ENCODE peak calls at places on chromosome 22, in four cellular contexts. One of them, this sample, is unnamed.

GRCh38 chr22:44274918-44275665 is 37.7 kb downstream of the SHISAL1 start:
- DNase-seq in fibroblast of the aortic adventitia: no peak
- DNase-seq in hepatocyte: no peak
- DNase-seq in A673: no peak
- DNase-seq in this sample: no peak

GRCh38 chr22:31646186-31647019 is 15.6 kb downstream of the PISD start:
- DNase-seq in fibroblast of the aortic adventitia: peak
- DNase-seq in hepatocyte: peak
- DNase-seq in A673: no peak
- DNase-seq in this sample: peak

GRCh38 chr22:44693756-44694155 is 8.2 kb upstream of the PRR5 start:
- DNase-seq in fibroblast of the aortic adventitia: no peak
- DNase-seq in hepatocyte: no peak
- DNase-seq in A673: no peak
- DNase-seq in this sample: no peak

GRCh38 chr22:44883011-44883421 is 126.8 kb downstream of the PHF21B start:
- DNase-seq in fibroblast of the aortic adventitia: no peak
- DNase-seq in hepatocyte: no peak
- DNase-seq in A673: no peak
- DNase-seq in this sample: no peak

GRCh38 chr22:45496451-45496941 is 6.2 kb upstream of the FBLN1 start:
- DNase-seq in fibroblast of the aortic adventitia: peak
- DNase-seq in hepatocyte: no peak
- DNase-seq in A673: no peak
- DNase-seq in this sample: no peak

GRCh38 chr22:39927544-39927943 is 26.7 kb downstream of the GRAP2 start:
- DNase-seq in fibroblast of the aortic adventitia: no peak
- DNase-seq in hepatocyte: no peak
- DNase-seq in A673: no peak
- DNase-seq in this sample: no peak

GRCh38 chr22:31442768-31443489 is 43.5 kb downstream of the DRG1 start:
- DNase-seq in fibroblast of the aortic adventitia: no peak
- DNase-seq in hepatocyte: no peak
- DNase-seq in A673: no peak
- DNase-seq in this sample: no peak

GRCh38 chr22:37483594-37484114 is 2.5 kb downstream of the MFNG start:
- DNase-seq in fibroblast of the aortic adventitia: peak
- DNase-seq in hepatocyte: no peak
- DNase-seq in A673: no peak
- DNase-seq in this sample: no peak

GRCh38 chr22:36077261-36077660 is 48.6 kb upstream of the RBFOX2 start:
- DNase-seq in fibroblast of the aortic adventitia: peak
- DNase-seq in hepatocyte: no peak
- DNase-seq in A673: no peak
- DNase-seq in this sample: no peak

GRCh38 chr22:37313376-37314314 is 31.3 kb downstream of the CYTH4 start:
- DNase-seq in fibroblast of the aortic adventitia: peak
- DNase-seq in hepatocyte: no peak
- DNase-seq in A673: no peak
- DNase-seq in this sample: no peak

GRCh38 chr22:21032037-21032842 is at the start of gene SLC7A4:
- DNase-seq in fibroblast of the aortic adventitia: no peak
- DNase-seq in hepatocyte: peak
- DNase-seq in A673: no peak
- DNase-seq in this sample: no peak

GRCh38 chr22:38728899-38729796 is 23.4 kb downstream of the GTPBP1 start:
- DNase-seq in fibroblast of the aortic adventitia: no peak
- DNase-seq in hepatocyte: no peak
- DNase-seq in A673: no peak
- DNase-seq in this sample: no peak

GRCh38 chr22:45008853-45009751 is 703 bp downstream of the PHF21B start:
- DNase-seq in fibroblast of the aortic adventitia: no peak
- DNase-seq in hepatocyte: peak
- DNase-seq in A673: peak
- DNase-seq in this sample: no peak

GRCh38 chr22:35258144-35258988 is 1.1 kb downstream of the HMGXB4 start:
- DNase-seq in fibroblast of the aortic adventitia: peak
- DNase-seq in hepatocyte: peak
- DNase-seq in A673: peak
- DNase-seq in this sample: no peak

GRCh38 chr22:39512026-39512425 is 8.3 kb upstream of the ATF4 start:
- DNase-seq in fibroblast of the aortic adventitia: no peak
- DNase-seq in hepatocyte: no peak
- DNase-seq in A673: no peak
- DNase-seq in this sample: no peak

GRCh38 chr22:29330753-29331152 is 15.3 kb upstream of the RASL10A start:
- DNase-seq in fibroblast of the aortic adventitia: peak
- DNase-seq in hepatocyte: no peak
- DNase-seq in A673: no peak
- DNase-seq in this sample: no peak

GRCh38 chr22:39991164-39991860 is 3.4 kb upstream of the FAM83F start:
- DNase-seq in fibroblast of the aortic adventitia: no peak
- DNase-seq in hepatocyte: no peak
- DNase-seq in A673: no peak
- DNase-seq in this sample: no peak

GRCh38 chr22:47419239-47419638 is 656.8 kb downstream of the TBC1D22A start:
- DNase-seq in fibroblast of the aortic adventitia: no peak
- DNase-seq in hepatocyte: no peak
- DNase-seq in A673: no peak
- DNase-seq in this sample: no peak

GRCh38 chr22:45159652-45160462 is 3.9 kb upstream of the NUP50 start:
- DNase-seq in fibroblast of the aortic adventitia: peak
- DNase-seq in hepatocyte: peak
- DNase-seq in A673: peak
- DNase-seq in this sample: no peak

GRCh38 chr22:44411226-44412135 is 86.6 kb downstream of the RTL6 start:
- DNase-seq in fibroblast of the aortic adventitia: no peak
- DNase-seq in hepatocyte: peak
- DNase-seq in A673: no peak
- DNase-seq in this sample: no peak

GRCh38 chr22:36334081-36334831 is 53.5 kb downstream of the MYH9 start:
- DNase-seq in fibroblast of the aortic adventitia: no peak
- DNase-seq in hepatocyte: no peak
- DNase-seq in A673: no peak
- DNase-seq in this sample: no peak

GRCh38 chr22:41868556-41868955 is 35.7 kb downstream of the SREBF2 start:
- DNase-seq in fibroblast of the aortic adventitia: no peak
- DNase-seq in hepatocyte: no peak
- DNase-seq in A673: no peak
- DNase-seq in this sample: no peak

GRCh38 chr22:46355369-46355995 is 20.0 kb downstream of the TRMU start:
- DNase-seq in fibroblast of the aortic adventitia: peak
- DNase-seq in hepatocyte: peak
- DNase-seq in A673: peak
- DNase-seq in this sample: peak

GRCh38 chr22:46721716-46722115 is 16.3 kb downstream of the CERK start:
- DNase-seq in fibroblast of the aortic adventitia: no peak
- DNase-seq in hepatocyte: peak
- DNase-seq in A673: no peak
- DNase-seq in this sample: no peak

GRCh38 chr22:32106930-32107329 is 52.2 kb downstream of the C22orf42 start:
- DNase-seq in fibroblast of the aortic adventitia: peak
- DNase-seq in hepatocyte: peak
- DNase-seq in A673: peak
- DNase-seq in this sample: no peak

DNA sequence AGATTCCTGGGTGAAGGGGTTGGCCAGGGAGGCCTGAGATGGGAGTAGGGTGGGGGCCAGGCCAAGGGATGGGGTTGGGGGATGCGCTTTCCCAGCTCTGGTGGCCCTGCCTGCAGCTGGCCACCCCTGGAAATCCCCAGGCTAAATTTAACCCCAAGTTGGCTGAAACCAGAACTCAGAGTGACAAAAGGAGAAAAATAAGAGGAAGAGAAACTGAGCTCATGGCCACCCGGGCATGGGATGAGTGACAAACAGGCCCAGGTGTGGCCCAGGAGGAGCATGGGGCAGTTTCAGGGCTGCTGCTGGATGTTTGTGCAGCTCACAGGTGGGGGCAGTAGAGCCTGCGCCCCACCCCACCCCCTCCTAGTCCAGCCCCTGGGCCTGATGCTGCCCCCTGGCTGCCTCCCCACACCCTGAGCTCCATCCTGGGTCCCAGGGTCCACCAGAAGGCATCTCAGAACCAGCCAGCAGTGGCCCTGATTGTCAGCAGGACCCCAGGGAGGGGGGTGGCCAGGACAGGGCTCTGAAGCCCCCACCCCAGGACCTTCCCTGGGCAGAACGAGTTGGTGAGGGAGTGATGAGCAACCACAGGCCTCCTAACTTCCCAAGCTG is 48.0 kb downstream of the IGLL5 start:
- DNase-seq in fibroblast of the aortic adventitia: no peak
- DNase-seq in hepatocyte: no peak
- DNase-seq in A673: no peak
- DNase-seq in this sample: peak
- TF ChIP-seq CTCF in fibroblast of the aortic adventitia: no peak
- TF ChIP-seq CTCF in hepatocyte: no peak
- TF ChIP-seq CTCF in A673: peak
- TF ChIP-seq CTCF in this sample: peak

DNA sequence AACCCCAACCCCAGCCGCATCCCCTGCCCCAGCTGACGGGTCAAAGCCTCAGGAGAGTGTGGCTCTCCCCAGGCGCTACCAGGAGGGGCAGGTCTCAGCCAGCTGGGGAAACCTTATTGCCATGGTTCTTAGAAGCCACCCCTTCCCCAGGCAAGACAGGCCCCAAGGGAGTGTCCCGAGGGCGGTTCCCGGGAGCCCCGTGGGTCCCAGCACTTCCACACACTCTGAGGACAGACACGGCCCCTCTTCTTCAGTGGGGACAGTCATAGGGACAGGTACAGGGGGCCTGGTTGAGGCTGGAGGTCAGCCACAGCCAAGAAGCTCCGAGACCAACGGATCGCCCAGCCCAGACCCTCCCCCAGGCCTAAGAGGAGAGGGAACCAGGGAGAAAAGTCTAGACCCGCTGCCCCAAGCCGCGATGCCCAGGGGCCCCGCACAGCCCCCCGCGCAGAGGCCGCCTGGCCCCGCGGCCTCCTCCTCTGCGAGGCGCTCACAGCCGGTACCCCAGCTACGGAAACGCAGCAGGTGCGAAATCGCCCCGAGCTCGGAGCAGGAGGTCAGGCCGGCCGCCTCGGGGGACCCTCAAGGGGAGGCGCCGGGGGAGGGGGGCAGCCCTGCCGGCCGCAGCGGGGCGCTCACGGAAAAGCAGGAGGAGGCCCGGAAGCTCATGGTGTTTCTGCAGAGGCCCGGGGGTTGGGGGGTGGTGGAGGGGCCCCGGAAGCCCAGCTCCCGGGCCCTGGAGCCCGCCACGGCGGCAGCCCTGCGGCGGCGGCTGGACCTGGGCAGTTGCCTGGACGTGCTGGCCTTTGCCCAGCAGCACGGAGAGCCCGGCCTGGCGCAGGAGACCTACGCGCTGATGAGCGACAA is 2.6 kb downstream of the KLHDC7B start:
- DNase-seq in fibroblast of the aortic adventitia: no peak
- DNase-seq in hepatocyte: no peak
- DNase-seq in A673: no peak
- DNase-seq in this sample: peak
- TF ChIP-seq CTCF in fibroblast of the aortic adventitia: no peak
- TF ChIP-seq CTCF in hepatocyte: no peak
- TF ChIP-seq CTCF in A673: no peak
- TF ChIP-seq CTCF in this sample: peak

DNA sequence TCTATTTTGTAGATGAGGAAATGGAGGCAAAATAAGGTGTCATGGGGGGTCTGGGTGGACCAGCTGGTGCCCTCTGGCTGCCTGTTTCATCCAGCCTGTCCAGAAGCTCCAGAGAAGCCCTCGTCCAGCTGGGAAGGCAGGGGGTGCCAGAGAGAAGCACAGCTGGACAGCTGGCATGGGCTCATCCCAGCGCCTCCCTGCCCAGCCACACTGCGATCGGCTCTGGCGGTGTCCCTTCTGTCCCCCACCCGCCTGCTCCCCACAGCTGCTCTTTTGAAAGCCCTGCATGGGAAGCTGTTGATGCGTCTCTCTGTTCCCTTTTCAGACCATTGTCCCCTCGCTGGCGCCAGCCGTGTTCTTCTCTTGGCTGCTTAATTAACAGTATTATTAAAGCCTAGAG is 86.5 kb downstream of the MN1 start:
- DNase-seq in fibroblast of the aortic adventitia: no peak
- DNase-seq in hepatocyte: no peak
- DNase-seq in A673: no peak
- DNase-seq in this sample: no peak
- TF ChIP-seq CTCF in fibroblast of the aortic adventitia: no peak
- TF ChIP-seq CTCF in hepatocyte: no peak
- TF ChIP-seq CTCF in A673: no peak
- TF ChIP-seq CTCF in this sample: no peak

GRCh38 chr22:27825174-27825573 is 23.6 kb upstream of the MN1 start:
- DNase-seq in fibroblast of the aortic adventitia: no peak
- DNase-seq in hepatocyte: no peak
- DNase-seq in A673: no peak
- DNase-seq in this sample: no peak
- TF ChIP-seq CTCF in fibroblast of the aortic adventitia: peak
- TF ChIP-seq CTCF in hepatocyte: peak
- TF ChIP-seq CTCF in A673: peak
- TF ChIP-seq CTCF in this sample: peak

GRCh38 chr22:33274214-33274828 is 216.1 kb upstream of the SYN3 start:
- DNase-seq in fibroblast of the aortic adventitia: peak
- DNase-seq in hepatocyte: no peak
- DNase-seq in A673: peak
- DNase-seq in this sample: peak
- TF ChIP-seq CTCF in fibroblast of the aortic adventitia: peak
- TF ChIP-seq CTCF in hepatocyte: peak
- TF ChIP-seq CTCF in A673: peak
- TF ChIP-seq CTCF in this sample: peak

DNA sequence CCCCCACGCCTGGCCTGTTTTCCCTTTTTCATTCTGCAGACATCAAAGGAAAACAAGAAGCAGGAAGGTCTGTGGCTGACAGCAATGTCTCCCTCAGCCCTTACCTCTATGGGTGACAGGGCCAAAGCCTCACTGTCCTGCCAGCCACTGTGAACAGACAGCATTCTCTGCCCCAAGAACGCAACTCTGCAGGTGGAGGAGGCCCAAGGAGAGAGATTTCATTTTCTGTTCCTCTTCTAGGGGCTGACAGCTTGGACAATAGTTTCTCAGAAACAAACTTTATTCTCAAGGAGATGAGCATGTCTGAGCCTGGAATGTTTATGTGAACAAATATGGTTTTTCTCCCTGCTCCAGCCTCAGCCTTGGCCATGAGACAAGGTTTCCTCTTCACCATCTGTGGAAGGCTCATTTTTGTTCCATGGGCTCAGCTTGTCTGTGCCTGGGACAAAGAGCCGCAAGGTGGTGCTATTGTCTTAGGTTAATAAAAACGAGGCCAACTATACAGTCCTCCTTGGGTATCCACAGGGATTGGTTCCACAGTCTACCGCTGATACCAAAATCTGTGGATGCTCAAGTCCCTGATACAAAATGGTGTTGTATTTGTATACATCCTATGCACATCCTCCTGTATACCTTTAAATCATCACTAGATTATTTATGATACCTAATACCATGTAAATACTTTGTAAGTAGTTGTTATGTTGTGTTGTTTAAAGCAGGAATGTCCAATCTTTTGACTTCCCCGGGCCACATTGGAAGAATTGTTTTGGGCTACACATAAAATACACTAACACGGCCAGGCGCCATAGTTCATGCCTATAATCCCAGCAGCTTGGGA is 5.8 kb downstream of the PIWIL3 start:
- DNase-seq in fibroblast of the aortic adventitia: peak
- DNase-seq in hepatocyte: peak
- DNase-seq in A673: peak
- DNase-seq in this sample: peak
- TF ChIP-seq CTCF in fibroblast of the aortic adventitia: peak
- TF ChIP-seq CTCF in hepatocyte: peak
- TF ChIP-seq CTCF in A673: peak
- TF ChIP-seq CTCF in this sample: peak